ENCODE peak calls at places on chromosomes 1 and 21, in five cellular contexts. M is T-helper 2 cell, A is hypothalamus, P is H54, N is anterior cingulate cortex. O is an unnamed sample.

GRCh38 chr1:218294531-218294930 is 9.4 kb downstream of the RRP15 start:
- DNase-seq in M (no peak), A (no peak), P (no peak), N (no peak), O (no peak)

GRCh38 chr1:18155881-18156385 is 48.3 kb downstream of the IGSF21 start:
- DNase-seq in M (no peak), A (no peak), P (no peak), N (no peak), O (no peak)

GRCh38 chr1:238018214-238018613 is 127.5 kb upstream of the ZP4 start:
- DNase-seq in M (no peak), A (no peak), P (no peak), N (no peak), O (no peak)

GRCh38 chr1:43306688-43307457 is 6.1 kb downstream of the TIE1 start:
- DNase-seq in M (no peak), A (no peak), P (no peak), N (no peak), O (no peak)

GRCh38 chr1:59361766-59362165 is 64.9 kb downstream of the FGGY start:
- DNase-seq in M (no peak), A (no peak), P (no peak), N (no peak), O (no peak)

GRCh38 chr1:187261637-187262036 is 432.9 kb downstream of the PLA2G4A start:
- DNase-seq in M (no peak), A (no peak), P (no peak), N (no peak), O (no peak)

GRCh38 chr21:33419538-33420123 is 16.4 kb downstream of the IFNGR2 start:
- DNase-seq in M (no peak), A (no peak), P (peak; percentile 75), N (no peak), O (no peak)

GRCh38 chr1:223258751-223259177 is 105.2 kb downstream of the SUSD4 start:
- DNase-seq in M (no peak), A (no peak), P (peak; percentile 32), N (no peak), O (no peak)

GRCh38 chr1:107231291-107231690 is 90.5 kb downstream of the NTNG1 start:
- DNase-seq in M (no peak), A (no peak), P (no peak), N (no peak), O (no peak)

GRCh38 chr1:33379631-33380354 is 51.1 kb downstream of the PHC2 start:
- DNase-seq in M (no peak), A (no peak), P (no peak), N (no peak), O (no peak)

GRCh38 chr1:15226626-15227286 is 20.3 kb upstream of the FHAD1 start:
- DNase-seq in M (no peak), A (no peak), P (no peak), N (no peak), O (no peak)

GRCh38 chr1:71046891-71047634 is 553 bp downstream of the PTGER3 start:
- DNase-seq in M (no peak), A (no peak), P (no peak), N (no peak), O (no peak)

GRCh38 chr1:94754570-94754969 is 65.6 kb upstream of the SLC44A3 start:
- DNase-seq in M (no peak), A (no peak), P (no peak), N (no peak), O (no peak)

GRCh38 chr1:99587008-99587407 is 58.9 kb upstream of the PALMD start:
- DNase-seq in M (no peak), A (no peak), P (no peak), N (no peak), O (no peak)

O was measured in NCI-H526 treated with DMSO at 0.1 percent for 48 hours.